ENCODE peak calls at places on chromosomes 5 and 9, in seven cellular contexts. One of them, this sample, is unnamed.
A peak's percentile ranks its signal among the peaks of the same experiment; 100 is the strongest.

GRCh38 chr5:38189031-38189632 is 69.2 kb upstream of the EGFLAM start:
- DNase-seq in cardiac muscle cell: no peak
- DNase-seq in CD8-positive, alpha-beta memory T cell: no peak
- DNase-seq in effector memory CD8-positive, alpha-beta T cell: no peak
- DNase-seq in activated CD4-positive, alpha-beta T cell treated with anti-CD3 and anti-CD28 coated beads, Interleukin-2, amount 50 U/mL, for 4 hours: no peak
- DNase-seq in HL-60: no peak
- DNase-seq in CD8-positive, alpha-beta T cell: no peak
- DNase-seq in this sample: no peak

GRCh38 chr9:73133921-73134407 is 17.7 kb upstream of the ANXA1 start:
- DNase-seq in CD8-positive, alpha-beta memory T cell: no peak
- DNase-seq in effector memory CD8-positive, alpha-beta T cell: no peak
- DNase-seq in activated CD4-positive, alpha-beta T cell treated with anti-CD3 and anti-CD28 coated beads, Interleukin-2, amount 50 U/mL, for 4 hours: no peak
- DNase-seq in cardiac muscle cell: no peak
- DNase-seq in HL-60: no peak
- DNase-seq in CD8-positive, alpha-beta T cell: no peak
- DNase-seq in this sample: no peak

GRCh38 chr9:134834957-134835419 is 45.6 kb upstream of the FCN2 start:
- DNase-seq in CD8-positive, alpha-beta memory T cell: no peak
- DNase-seq in CD8-positive, alpha-beta T cell: no peak
- DNase-seq in effector memory CD8-positive, alpha-beta T cell: no peak
- DNase-seq in cardiac muscle cell: no peak
- DNase-seq in activated CD4-positive, alpha-beta T cell treated with anti-CD3 and anti-CD28 coated beads, Interleukin-2, amount 50 U/mL, for 4 hours: no peak
- DNase-seq in HL-60: no peak
- DNase-seq in this sample: no peak

GRCh38 chr5:143860211-143860610 is 48.2 kb downstream of the HMHB1 start:
- DNase-seq in effector memory CD8-positive, alpha-beta T cell: no peak
- DNase-seq in CD8-positive, alpha-beta T cell: no peak
- DNase-seq in cardiac muscle cell: no peak
- DNase-seq in activated CD4-positive, alpha-beta T cell treated with anti-CD3 and anti-CD28 coated beads, Interleukin-2, amount 50 U/mL, for 4 hours: no peak
- DNase-seq in CD8-positive, alpha-beta memory T cell: no peak
- DNase-seq in HL-60: no peak
- DNase-seq in this sample: no peak

GRCh38 chr5:118208031-118208453 is 780.3 kb downstream of the DTWD2 start:
- DNase-seq in cardiac muscle cell: no peak
- DNase-seq in CD8-positive, alpha-beta T cell: no peak
- DNase-seq in activated CD4-positive, alpha-beta T cell treated with anti-CD3 and anti-CD28 coated beads, Interleukin-2, amount 50 U/mL, for 4 hours: no peak
- DNase-seq in HL-60: no peak
- DNase-seq in CD8-positive, alpha-beta memory T cell: no peak
- DNase-seq in effector memory CD8-positive, alpha-beta T cell: no peak
- DNase-seq in this sample: no peak

GRCh38 chr5:109242518-109242917 is 167.3 kb downstream of the PJA2 start:
- DNase-seq in cardiac muscle cell: no peak
- DNase-seq in HL-60: no peak
- DNase-seq in activated CD4-positive, alpha-beta T cell treated with anti-CD3 and anti-CD28 coated beads, Interleukin-2, amount 50 U/mL, for 4 hours: no peak
- DNase-seq in effector memory CD8-positive, alpha-beta T cell: no peak
- DNase-seq in CD8-positive, alpha-beta T cell: no peak
- DNase-seq in CD8-positive, alpha-beta memory T cell: no peak
- DNase-seq in this sample: no peak

GRCh38 chr5:73865315-73865714 is 239.3 kb downstream of the ARHGEF28 start:
- DNase-seq in HL-60: no peak
- DNase-seq in CD8-positive, alpha-beta T cell: no peak
- DNase-seq in cardiac muscle cell: no peak
- DNase-seq in effector memory CD8-positive, alpha-beta T cell: no peak
- DNase-seq in activated CD4-positive, alpha-beta T cell treated with anti-CD3 and anti-CD28 coated beads, Interleukin-2, amount 50 U/mL, for 4 hours: no peak
- DNase-seq in CD8-positive, alpha-beta memory T cell: no peak
- DNase-seq in this sample: no peak

GRCh38 chr5:169390265-169390664 is 89.3 kb upstream of the SLIT3 start:
- DNase-seq in cardiac muscle cell: no peak
- DNase-seq in activated CD4-positive, alpha-beta T cell treated with anti-CD3 and anti-CD28 coated beads, Interleukin-2, amount 50 U/mL, for 4 hours: no peak
- DNase-seq in HL-60: no peak
- DNase-seq in CD8-positive, alpha-beta T cell: no peak
- DNase-seq in effector memory CD8-positive, alpha-beta T cell: no peak
- DNase-seq in CD8-positive, alpha-beta memory T cell: no peak
- DNase-seq in this sample: no peak

GRCh38 chr5:153135416-153135815 is 355.1 kb upstream of the GRIA1 start:
- DNase-seq in activated CD4-positive, alpha-beta T cell treated with anti-CD3 and anti-CD28 coated beads, Interleukin-2, amount 50 U/mL, for 4 hours: no peak
- DNase-seq in effector memory CD8-positive, alpha-beta T cell: no peak
- DNase-seq in HL-60: no peak
- DNase-seq in CD8-positive, alpha-beta memory T cell: no peak
- DNase-seq in CD8-positive, alpha-beta T cell: no peak
- DNase-seq in cardiac muscle cell: no peak
- DNase-seq in this sample: no peak

GRCh38 chr9:78539188-78539587 is 242.3 kb downstream of the PSAT1 start:
- DNase-seq in effector memory CD8-positive, alpha-beta T cell: no peak
- DNase-seq in CD8-positive, alpha-beta T cell: no peak
- DNase-seq in CD8-positive, alpha-beta memory T cell: no peak
- DNase-seq in activated CD4-positive, alpha-beta T cell treated with anti-CD3 and anti-CD28 coated beads, Interleukin-2, amount 50 U/mL, for 4 hours: no peak
- DNase-seq in cardiac muscle cell: no peak
- DNase-seq in HL-60: no peak
- DNase-seq in this sample: no peak

GRCh38 chr5:78504726-78505431 is 143.7 kb downstream of the LHFPL2 start:
- DNase-seq in activated CD4-positive, alpha-beta T cell treated with anti-CD3 and anti-CD28 coated beads, Interleukin-2, amount 50 U/mL, for 4 hours: no peak
- DNase-seq in effector memory CD8-positive, alpha-beta T cell: no peak
- DNase-seq in CD8-positive, alpha-beta T cell: no peak
- DNase-seq in HL-60: no peak
- DNase-seq in cardiac muscle cell: peak; percentile 99
- DNase-seq in CD8-positive, alpha-beta memory T cell: no peak
- DNase-seq in this sample: no peak

GRCh38 chr9:93224591-93224990 is 40.7 kb downstream of the WNK2 start:
- DNase-seq in HL-60: no peak
- DNase-seq in cardiac muscle cell: no peak
- DNase-seq in CD8-positive, alpha-beta memory T cell: no peak
- DNase-seq in effector memory CD8-positive, alpha-beta T cell: no peak
- DNase-seq in activated CD4-positive, alpha-beta T cell treated with anti-CD3 and anti-CD28 coated beads, Interleukin-2, amount 50 U/mL, for 4 hours: no peak
- DNase-seq in CD8-positive, alpha-beta T cell: no peak
- DNase-seq in this sample: no peak

GRCh38 chr9:129173296-129174101 is 4.6 kb downstream of the IER5L start:
- DNase-seq in activated CD4-positive, alpha-beta T cell treated with anti-CD3 and anti-CD28 coated beads, Interleukin-2, amount 50 U/mL, for 4 hours: no peak
- DNase-seq in cardiac muscle cell: peak; percentile 13
- DNase-seq in HL-60: no peak
- DNase-seq in CD8-positive, alpha-beta T cell: no peak
- DNase-seq in CD8-positive, alpha-beta memory T cell: no peak
- DNase-seq in effector memory CD8-positive, alpha-beta T cell: no peak
- DNase-seq in this sample: no peak

GRCh38 chr9:133609311-133610098 is at the start of gene FAM163B:
- DNase-seq in CD8-positive, alpha-beta T cell: peak; percentile 7
- DNase-seq in HL-60: no peak
- DNase-seq in cardiac muscle cell: peak; percentile 69
- DNase-seq in effector memory CD8-positive, alpha-beta T cell: no peak
- DNase-seq in activated CD4-positive, alpha-beta T cell treated with anti-CD3 and anti-CD28 coated beads, Interleukin-2, amount 50 U/mL, for 4 hours: no peak
- DNase-seq in CD8-positive, alpha-beta memory T cell: peak; percentile 30
- DNase-seq in this sample: no peak

GRCh38 chr9:92737611-92738299 is 26.9 kb downstream of the BICD2 start:
- DNase-seq in CD8-positive, alpha-beta T cell: no peak
- DNase-seq in HL-60: no peak
- DNase-seq in CD8-positive, alpha-beta memory T cell: no peak
- DNase-seq in activated CD4-positive, alpha-beta T cell treated with anti-CD3 and anti-CD28 coated beads, Interleukin-2, amount 50 U/mL, for 4 hours: no peak
- DNase-seq in cardiac muscle cell: no peak
- DNase-seq in effector memory CD8-positive, alpha-beta T cell: no peak
- DNase-seq in this sample: no peak

GRCh38 chr9:33159760-33160127 is 7.4 kb downstream of the B4GALT1 start:
- DNase-seq in CD8-positive, alpha-beta T cell: no peak
- DNase-seq in CD8-positive, alpha-beta memory T cell: peak; percentile 79
- DNase-seq in cardiac muscle cell: peak; percentile 87
- DNase-seq in effector memory CD8-positive, alpha-beta T cell: peak; percentile 63
- DNase-seq in activated CD4-positive, alpha-beta T cell treated with anti-CD3 and anti-CD28 coated beads, Interleukin-2, amount 50 U/mL, for 4 hours: peak; percentile 44
- DNase-seq in HL-60: no peak
- DNase-seq in this sample: peak; percentile 26

GRCh38 chr5:113296681-113297080 is 138.1 kb downstream of the TSSK1B start:
- DNase-seq in CD8-positive, alpha-beta T cell: no peak
- DNase-seq in activated CD4-positive, alpha-beta T cell treated with anti-CD3 and anti-CD28 coated beads, Interleukin-2, amount 50 U/mL, for 4 hours: no peak
- DNase-seq in cardiac muscle cell: no peak
- DNase-seq in HL-60: no peak
- DNase-seq in effector memory CD8-positive, alpha-beta T cell: no peak
- DNase-seq in CD8-positive, alpha-beta memory T cell: no peak
- DNase-seq in this sample: no peak

GRCh38 chr9:70477146-70477745 is 62.8 kb upstream of the KLF9 start:
- DNase-seq in HL-60: no peak
- DNase-seq in cardiac muscle cell: no peak
- DNase-seq in CD8-positive, alpha-beta T cell: no peak
- DNase-seq in effector memory CD8-positive, alpha-beta T cell: no peak
- DNase-seq in activated CD4-positive, alpha-beta T cell treated with anti-CD3 and anti-CD28 coated beads, Interleukin-2, amount 50 U/mL, for 4 hours: no peak
- DNase-seq in CD8-positive, alpha-beta memory T cell: no peak
- DNase-seq in this sample: no peak

GRCh38 chr5:75584641-75585040 is 26.6 kb upstream of the ANKDD1B start:
- DNase-seq in cardiac muscle cell: peak; percentile 10
- DNase-seq in CD8-positive, alpha-beta T cell: no peak
- DNase-seq in CD8-positive, alpha-beta memory T cell: no peak
- DNase-seq in activated CD4-positive, alpha-beta T cell treated with anti-CD3 and anti-CD28 coated beads, Interleukin-2, amount 50 U/mL, for 4 hours: no peak
- DNase-seq in HL-60: no peak
- DNase-seq in effector memory CD8-positive, alpha-beta T cell: no peak
- DNase-seq in this sample: no peak

GRCh38 chr9:121844090-121844489 is 192.7 kb downstream of the DAB2IP start:
- DNase-seq in effector memory CD8-positive, alpha-beta T cell: no peak
- DNase-seq in CD8-positive, alpha-beta T cell: no peak
- DNase-seq in cardiac muscle cell: peak; percentile 24
- DNase-seq in CD8-positive, alpha-beta memory T cell: no peak
- DNase-seq in HL-60: no peak
- DNase-seq in activated CD4-positive, alpha-beta T cell treated with anti-CD3 and anti-CD28 coated beads, Interleukin-2, amount 50 U/mL, for 4 hours: no peak
- DNase-seq in this sample: no peak

GRCh38 chr5:71923755-71924154 is 183.5 kb upstream of the MAP1B start:
- DNase-seq in effector memory CD8-positive, alpha-beta T cell: no peak
- DNase-seq in CD8-positive, alpha-beta T cell: no peak
- DNase-seq in activated CD4-positive, alpha-beta T cell treated with anti-CD3 and anti-CD28 coated beads, Interleukin-2, amount 50 U/mL, for 4 hours: no peak
- DNase-seq in HL-60: no peak
- DNase-seq in cardiac muscle cell: no peak
- DNase-seq in CD8-positive, alpha-beta memory T cell: no peak
- DNase-seq in this sample: no peak

GRCh38 chr5:25448190-25448621 is 803.4 kb upstream of the CDH10 start:
- DNase-seq in effector memory CD8-positive, alpha-beta T cell: no peak
- DNase-seq in CD8-positive, alpha-beta memory T cell: no peak
- DNase-seq in activated CD4-positive, alpha-beta T cell treated with anti-CD3 and anti-CD28 coated beads, Interleukin-2, amount 50 U/mL, for 4 hours: no peak
- DNase-seq in HL-60: no peak
- DNase-seq in cardiac muscle cell: no peak
- DNase-seq in CD8-positive, alpha-beta T cell: no peak
- DNase-seq in this sample: no peak

GRCh38 chr5:58016329-58016728 is 443.6 kb downstream of the PLK2 start:
- DNase-seq in cardiac muscle cell: peak; percentile 94
- DNase-seq in activated CD4-positive, alpha-beta T cell treated with anti-CD3 and anti-CD28 coated beads, Interleukin-2, amount 50 U/mL, for 4 hours: no peak
- DNase-seq in effector memory CD8-positive, alpha-beta T cell: no peak
- DNase-seq in CD8-positive, alpha-beta T cell: no peak
- DNase-seq in CD8-positive, alpha-beta memory T cell: no peak
- DNase-seq in HL-60: no peak
- DNase-seq in this sample: no peak

GRCh38 chr9:2655411-2655901 is 33.9 kb downstream of the VLDLR start:
- DNase-seq in activated CD4-positive, alpha-beta T cell treated with anti-CD3 and anti-CD28 coated beads, Interleukin-2, amount 50 U/mL, for 4 hours: no peak
- DNase-seq in effector memory CD8-positive, alpha-beta T cell: peak; percentile 15
- DNase-seq in HL-60: peak; percentile 41
- DNase-seq in CD8-positive, alpha-beta memory T cell: peak; percentile 39
- DNase-seq in cardiac muscle cell: peak; percentile 74
- DNase-seq in CD8-positive, alpha-beta T cell: peak; percentile 16
- DNase-seq in this sample: peak; percentile 20

GRCh38 chr5:139807647-139808030 is 12.0 kb downstream of the PSD2 start:
- DNase-seq in cardiac muscle cell: no peak
- DNase-seq in HL-60: no peak
- DNase-seq in activated CD4-positive, alpha-beta T cell treated with anti-CD3 and anti-CD28 coated beads, Interleukin-2, amount 50 U/mL, for 4 hours: no peak
- DNase-seq in effector memory CD8-positive, alpha-beta T cell: no peak
- DNase-seq in CD8-positive, alpha-beta T cell: no peak
- DNase-seq in CD8-positive, alpha-beta memory T cell: no peak
- DNase-seq in this sample: no peak

GRCh38 chr9:34862043-34862442 is 96.0 kb upstream of the PHF24 start:
- DNase-seq in activated CD4-positive, alpha-beta T cell treated with anti-CD3 and anti-CD28 coated beads, Interleukin-2, amount 50 U/mL, for 4 hours: no peak
- DNase-seq in effector memory CD8-positive, alpha-beta T cell: no peak
- DNase-seq in cardiac muscle cell: no peak
- DNase-seq in CD8-positive, alpha-beta memory T cell: no peak
- DNase-seq in HL-60: no peak
- DNase-seq in CD8-positive, alpha-beta T cell: no peak
- DNase-seq in this sample: no peak

GRCh38 chr5:107251151-107251550 is 419.6 kb downstream of the EFNA5 start:
- DNase-seq in CD8-positive, alpha-beta memory T cell: no peak
- DNase-seq in cardiac muscle cell: no peak
- DNase-seq in effector memory CD8-positive, alpha-beta T cell: no peak
- DNase-seq in CD8-positive, alpha-beta T cell: no peak
- DNase-seq in HL-60: no peak
- DNase-seq in activated CD4-positive, alpha-beta T cell treated with anti-CD3 and anti-CD28 coated beads, Interleukin-2, amount 50 U/mL, for 4 hours: no peak
- DNase-seq in this sample: no peak

GRCh38 chr5:59185757-59186385 is 603.0 kb downstream of the RAB3C start:
- DNase-seq in HL-60: no peak
- DNase-seq in cardiac muscle cell: no peak
- DNase-seq in CD8-positive, alpha-beta T cell: no peak
- DNase-seq in activated CD4-positive, alpha-beta T cell treated with anti-CD3 and anti-CD28 coated beads, Interleukin-2, amount 50 U/mL, for 4 hours: no peak
- DNase-seq in CD8-positive, alpha-beta memory T cell: no peak
- DNase-seq in effector memory CD8-positive, alpha-beta T cell: no peak
- DNase-seq in this sample: no peak

GRCh38 chr5:124746916-124747769 is 704 bp upstream of the ZNF608 start:
- DNase-seq in activated CD4-positive, alpha-beta T cell treated with anti-CD3 and anti-CD28 coated beads, Interleukin-2, amount 50 U/mL, for 4 hours: no peak
- DNase-seq in effector memory CD8-positive, alpha-beta T cell: no peak
- DNase-seq in HL-60: no peak
- DNase-seq in CD8-positive, alpha-beta T cell: no peak
- DNase-seq in cardiac muscle cell: peak; percentile 98
- DNase-seq in CD8-positive, alpha-beta memory T cell: no peak
- DNase-seq in this sample: no peak